ENCODE peak calls at places on chromosomes 6 and 20, in four cellular contexts. X is endodermal cell, O is body of pancreas, K is left ventricle myocardium inferior. Q is an unnamed sample.

GRCh38 chr6:40922281-40922680 is 116.7 kb downstream of the UNC5CL start:
- DNase-seq in O (no peak), K (no peak), X (peak), Q (no peak)

GRCh38 chr6:163773646-163774045 is 359.1 kb downstream of the QKI start:
- DNase-seq in K (no peak), O (no peak), X (no peak), Q (no peak)

GRCh38 chr20:19308151-19308550 is 95.7 kb downstream of the SLC24A3 start:
- DNase-seq in X (no peak), K (no peak), O (no peak), Q (no peak)

GRCh38 chr6:328184-328670 is 35.9 kb downstream of the DUSP22 start:
- DNase-seq in K (no peak), X (no peak), O (no peak), Q (peak)

GRCh38 chr20:50673146-50673830 is 18.1 kb downstream of the RIPOR3 start:
- DNase-seq in K (no peak), X (no peak), O (peak), Q (no peak)

GRCh38 chr20:20439602-20440001 is 71.7 kb downstream of the INSM1 start:
- DNase-seq in X (no peak), K (no peak), O (no peak), Q (no peak)

GRCh38 chr6:113782641-113783040 is 74.5 kb upstream of the MARCKS start:
- DNase-seq in K (no peak), X (no peak), O (no peak), Q (peak)

GRCh38 chr20:50229156-50229605 is 38.6 kb downstream of the CEBPB start:
- DNase-seq in K (no peak), X (no peak), O (peak), Q (no peak)

GRCh38 chr20:43537921-43538854 is 20.6 kb upstream of the SGK2 start:
- DNase-seq in O (peak), X (peak), K (peak), Q (peak)

GRCh38 chr6:74690365-74690764 is 515.5 kb downstream of the COL12A1 start:
- DNase-seq in X (no peak), K (no peak), O (no peak), Q (no peak)

GRCh38 chr6:153405926-153406325 is 274.8 kb upstream of the RGS17 start:
- DNase-seq in X (no peak), K (no peak), O (no peak), Q (no peak)

GRCh38 chr6:170049641-170050491 is 241.0 kb downstream of the DLL1 start:
- DNase-seq in O (peak), K (peak), X (no peak), Q (no peak)

GRCh38 chr6:108464506-108465084 is 96.1 kb upstream of the FOXO3 start:
- DNase-seq in O (no peak), K (no peak), X (no peak), Q (no peak)

DNA sequence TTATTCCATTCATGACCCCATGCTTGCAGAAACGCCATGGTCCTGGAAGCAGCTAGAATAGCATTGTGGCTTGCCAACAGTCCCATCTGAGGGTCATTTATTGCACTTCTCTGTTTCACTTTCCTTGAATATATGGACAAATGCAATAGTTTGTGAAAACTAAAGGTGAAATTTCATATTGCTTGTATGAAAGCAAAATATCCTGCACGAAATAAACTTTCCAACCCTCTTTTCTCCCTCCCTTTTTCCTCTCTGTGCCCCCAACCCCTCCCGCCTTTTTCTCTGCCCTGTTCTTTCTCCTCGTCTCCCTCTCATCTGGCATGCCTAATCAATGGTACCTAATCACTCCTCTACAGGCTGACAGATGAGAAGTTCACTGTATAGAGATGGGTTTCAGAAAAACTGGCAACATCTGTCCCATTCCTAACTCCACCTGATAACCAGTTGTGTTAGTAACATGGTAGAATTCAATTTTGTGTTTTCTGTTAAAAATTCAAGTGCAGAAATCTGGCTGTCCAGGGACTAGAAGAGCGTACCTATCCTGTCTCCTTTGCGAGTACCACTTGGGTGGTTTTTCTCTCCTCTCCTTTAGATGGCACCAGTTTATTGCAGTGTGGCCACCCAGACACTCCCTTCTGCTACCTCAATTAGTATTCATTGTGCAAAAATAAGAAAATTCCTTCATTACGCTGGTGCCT is 198.6 kb downstream of the FOXA2 start:
- DNase-seq in O (peak), K (no peak), X (no peak), Q (peak)
- TF ChIP-seq CTCF in O (peak), K (no peak), X (peak), Q (no peak)

GRCh38 chr20:33964431-33964830 is 29.3 kb upstream of the RALY start:
- DNase-seq in O (no peak), K (no peak), X (no peak), Q (no peak)

GRCh38 chr20:33969563-33969962 is 24.1 kb upstream of the RALY start:
- DNase-seq in X (no peak), O (no peak), K (no peak), Q (no peak)

GRCh38 chr20:33967126-33967525 is 26.6 kb upstream of the RALY start:
- DNase-seq in O (no peak), K (no peak), X (no peak), Q (no peak)

DNA sequence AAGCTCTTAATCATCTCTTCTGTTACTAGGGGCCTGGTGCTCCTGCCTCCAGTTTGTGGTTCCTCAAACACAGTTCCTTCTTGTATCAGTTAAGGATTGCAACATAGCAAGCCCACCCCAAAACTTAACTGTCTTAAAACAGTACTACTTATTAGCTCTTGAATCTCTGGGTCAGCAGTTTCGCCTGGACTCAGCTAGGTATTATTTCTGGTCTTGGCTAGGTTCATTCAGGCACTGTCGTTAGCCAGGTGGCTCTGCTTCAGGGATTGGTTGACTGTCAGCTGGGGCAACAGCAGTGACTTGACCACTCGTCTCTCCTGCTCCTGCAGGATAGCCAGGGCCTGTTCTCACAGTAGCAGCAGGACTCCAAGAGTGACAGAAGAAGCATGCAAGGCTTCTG is 30.0 kb upstream of the RALY start:
- DNase-seq in O (no peak), X (no peak), K (no peak), Q (no peak)
- H3K27ac ChIP-seq in O (no peak), X (no peak), K (no peak), Q (no peak)

GRCh38 chr6:5078121-5078695 is 6.9 kb upstream of the PPP1R3G start:
- DNase-seq in K (no peak), O (no peak), X (no peak), Q (no peak)
- TF ChIP-seq CTCF in K (peak), O (no peak), X (peak), Q (no peak)

GRCh38 chr20:8432435-8433148 is 300.5 kb downstream of the PLCB1 start:
- DNase-seq in O (no peak), X (peak), K (no peak), Q (no peak)
- H3K27ac ChIP-seq in O (no peak), X (no peak), K (peak), Q (peak)

Q was measured in RWPE1.